ENCODE peak calls at places on chromosomes 5 and 9, in nine cellular contexts. L is GM23248, V is tibial artery, B is foreskin keratinocyte, P is spleen, F is stomach, H is substantia nigra, J is gastrocnemius medialis, R is OCI-LY7. Z is an unnamed sample.

GRCh38 chr5:149128023-149128875 is 13.0 kb upstream of the ABLIM3 start:
- DNase-seq in L (peak), V (no peak), B (peak), P (no peak), F (no peak), H (no peak), J (no peak), R (peak), Z (peak)

GRCh38 chr5:565782-566445 is 41.7 kb upstream of the SLC9A3 start:
- DNase-seq in L (peak), V (no peak), B (peak), P (no peak), F (no peak), H (no peak), J (no peak), R (no peak), Z (peak)

GRCh38 chr9:98810106-98810840 is 2.8 kb downstream of the GALNT12 start:
- DNase-seq in L (peak), V (no peak), B (no peak), P (no peak), F (no peak), H (no peak), J (no peak), R (no peak), Z (no peak)

GRCh38 chr9:91119679-91120078 is 242.0 kb downstream of the AUH start:
- DNase-seq in L (peak), V (no peak), B (peak), P (no peak), F (no peak), H (no peak), J (no peak), R (no peak), Z (no peak)

GRCh38 chr5:118862596-118862995 is 125.8 kb downstream of the DTWD2 start:
- DNase-seq in L (peak), V (no peak), B (peak), P (no peak), F (no peak), H (no peak), J (no peak), R (no peak), Z (no peak)

GRCh38 chr5:33736510-33736909 is 155.3 kb downstream of the ADAMTS12 start:
- DNase-seq in L (peak), V (no peak), B (no peak), P (no peak), F (no peak), H (no peak), J (no peak), R (no peak), Z (peak)

GRCh38 chr5:153476767-153477166 is 13.7 kb upstream of the GRIA1 start:
- DNase-seq in L (peak), V (no peak), B (peak), P (no peak), F (no peak), H (no peak), J (no peak), R (no peak), Z (no peak)

GRCh38 chr5:93438124-93438523 is 142.9 kb downstream of the NR2F1-AS1 start:
- DNase-seq in L (no peak), V (no peak), B (no peak), P (no peak), F (no peak), H (no peak), J (no peak), R (no peak), Z (no peak)

GRCh38 chr9:37030591-37030939 is 3.5 kb downstream of the PAX5 start:
- DNase-seq in L (no peak), V (no peak), B (no peak), P (peak), F (no peak), H (no peak), J (no peak), R (peak), Z (peak)

GRCh38 chr9:124835026-124835501 is 18.2 kb upstream of the WDR38 start:
- DNase-seq in L (peak), V (no peak), B (peak), P (no peak), F (peak), H (peak), J (no peak), R (no peak), Z (no peak)

GRCh38 chr9:133910855-133911514 is 81.1 kb downstream of the VAV2 start:
- DNase-seq in L (no peak), V (no peak), B (peak), P (no peak), F (peak), H (no peak), J (no peak), R (no peak), Z (no peak)

GRCh38 chr5:148632280-148632679 is 22.0 kb downstream of the HTR4 start:
- DNase-seq in L (no peak), V (no peak), B (no peak), P (no peak), F (no peak), H (no peak), J (no peak), R (no peak), Z (no peak)

GRCh38 chr9:21998026-21998425 is 3.4 kb downstream of the CDKN2B-AS1 start:
- DNase-seq in L (no peak), V (no peak), B (no peak), P (no peak), F (no peak), H (no peak), J (no peak), R (no peak), Z (no peak)

GRCh38 chr5:1409386-1410110 is 35.7 kb downstream of the SLC6A3 start:
- DNase-seq in L (peak), V (peak), B (no peak), P (peak), F (no peak), H (no peak), J (no peak), R (peak), Z (peak)

GRCh38 chr5:68839019-68839552 is 254.7 kb upstream of the SLC30A5 start:
- DNase-seq in L (peak), V (peak), B (peak), P (no peak), F (no peak), H (no peak), J (peak), R (no peak), Z (no peak)

GRCh38 chr5:138466900-138467710 is 1.8 kb downstream of the EGR1 start:
- DNase-seq in L (peak), V (no peak), B (no peak), P (peak), F (peak), H (peak), J (no peak), R (no peak), Z (no peak)

GRCh38 chr5:170490381-170490780 is 13.4 kb upstream of the KCNIP1 start:
- DNase-seq in L (no peak), V (no peak), B (no peak), P (no peak), F (no peak), H (no peak), J (no peak), R (no peak), Z (no peak)

GRCh38 chr5:179343021-179343781 is 2.1 kb downstream of the ADAMTS2 start:
- DNase-seq in L (peak), V (no peak), B (peak), P (peak), F (no peak), H (no peak), J (no peak), R (no peak), Z (no peak)

GRCh38 chr9:129278391-129279237 is 100.6 kb upstream of the IER5L start:
- DNase-seq in L (peak), V (peak), B (peak), P (peak), F (peak), H (no peak), J (no peak), R (peak), Z (peak)

GRCh38 chr5:35851282-35851681 is 5.4 kb upstream of the IL7R start:
- DNase-seq in L (peak), V (no peak), B (peak), P (no peak), F (no peak), H (no peak), J (no peak), R (no peak), Z (peak)

GRCh38 chr5:171355302-171355724 is 32.3 kb upstream of the NPM1 start:
- DNase-seq in L (no peak), V (no peak), B (no peak), P (peak), F (no peak), H (no peak), J (no peak), R (no peak), Z (no peak)

GRCh38 chr9:35729700-35730485 is 2.1 kb downstream of the TLN1 start:
- DNase-seq in L (peak), V (peak), B (peak), P (peak), F (peak), H (peak), J (peak), R (peak), Z (peak)

GRCh38 chr9:78121488-78121887 is 89.9 kb upstream of the GNAQ start:
- DNase-seq in L (peak), V (peak), B (peak), P (peak), F (peak), H (peak), J (no peak), R (peak), Z (no peak)

GRCh38 chr9:114046876-114047275 is 31.2 kb downstream of the AMBP start:
- DNase-seq in L (peak), V (no peak), B (peak), P (no peak), F (no peak), H (no peak), J (no peak), R (no peak), Z (peak)

GRCh38 chr9:11328326-11328725 is 715.5 kb upstream of the PTPRD start:
- DNase-seq in L (no peak), V (no peak), B (no peak), P (no peak), F (no peak), H (no peak), J (no peak), R (no peak), Z (no peak)

GRCh38 chr5:120345947-120346346 is 118.2 kb upstream of the PRR16 start:
- DNase-seq in L (no peak), V (no peak), B (no peak), P (no peak), F (no peak), H (no peak), J (no peak), R (no peak), Z (no peak)

GRCh38 chr5:135304352-135305221 is 94.4 kb downstream of the MACROH2A1 start:
- DNase-seq in L (no peak), V (no peak), B (no peak), P (no peak), F (no peak), H (no peak), J (no peak), R (no peak), Z (no peak)

GRCh38 chr9:16769291-16769690 is 101.2 kb downstream of the BNC2 start:
- DNase-seq in L (no peak), V (no peak), B (no peak), P (no peak), F (no peak), H (no peak), J (no peak), R (no peak), Z (no peak)

GRCh38 chr9:17490110-17490509 is 88.8 kb upstream of the SH3GL2 start:
- DNase-seq in L (no peak), V (no peak), B (no peak), P (no peak), F (no peak), H (no peak), J (no peak), R (no peak), Z (no peak)

GRCh38 chr5:98705841-98706240 is 67.6 kb upstream of the RGMB start:
- DNase-seq in L (peak), V (no peak), B (peak), P (no peak), F (no peak), H (no peak), J (no peak), R (no peak), Z (no peak)

GRCh38 chr5:169595172-169595820 is 11.7 kb downstream of the SPDL1 start:
- DNase-seq in L (peak), V (no peak), B (no peak), P (no peak), F (no peak), H (no peak), J (no peak), R (no peak), Z (peak)

GRCh38 chr9:37262410-37262809 is 142.0 kb downstream of the ZCCHC7 start:
- DNase-seq in L (peak), V (no peak), B (peak), P (no peak), F (no peak), H (peak), J (no peak), R (no peak), Z (no peak)

GRCh38 chr5:52989781-52990530 is 804 bp downstream of the ITGA2 start:
- DNase-seq in L (peak), V (peak), B (no peak), P (peak), F (peak), H (peak), J (no peak), R (no peak), Z (peak)

GRCh38 chr5:1510151-1510561 is 13.6 kb downstream of the LPCAT1 start:
- DNase-seq in L (no peak), V (peak), B (no peak), P (peak), F (no peak), H (no peak), J (no peak), R (no peak), Z (peak)

GRCh38 chr5:83436276-83436675 is 35.3 kb upstream of the VCAN start:
- DNase-seq in L (no peak), V (no peak), B (no peak), P (no peak), F (no peak), H (no peak), J (no peak), R (no peak), Z (no peak)

GRCh38 chr5:159463590-159464321 is 133.5 kb upstream of the IL12B start:
- DNase-seq in L (no peak), V (no peak), B (peak), P (no peak), F (no peak), H (no peak), J (no peak), R (no peak), Z (no peak)

GRCh38 chr9:126915846-126916543 is 1.4 kb downstream of the RALGPS1 start:
- DNase-seq in L (no peak), V (no peak), B (peak), P (peak), F (no peak), H (no peak), J (no peak), R (no peak), Z (peak)

GRCh38 chr9:126916909-126917308 is 2.3 kb downstream of the RALGPS1 start:
- DNase-seq in L (no peak), V (no peak), B (no peak), P (peak), F (no peak), H (no peak), J (no peak), R (peak), Z (peak)

GRCh38 chr9:126915281-126915816 is 767 bp downstream of the RALGPS1 start:
- DNase-seq in L (peak), V (no peak), B (no peak), P (peak), F (peak), H (peak), J (no peak), R (peak), Z (no peak)

GRCh38 chr9:126914458-126915280 is at the start of gene RALGPS1:
- DNase-seq in L (peak), V (peak), B (peak), P (peak), F (peak), H (peak), J (peak), R (peak), Z (peak)

DNA sequence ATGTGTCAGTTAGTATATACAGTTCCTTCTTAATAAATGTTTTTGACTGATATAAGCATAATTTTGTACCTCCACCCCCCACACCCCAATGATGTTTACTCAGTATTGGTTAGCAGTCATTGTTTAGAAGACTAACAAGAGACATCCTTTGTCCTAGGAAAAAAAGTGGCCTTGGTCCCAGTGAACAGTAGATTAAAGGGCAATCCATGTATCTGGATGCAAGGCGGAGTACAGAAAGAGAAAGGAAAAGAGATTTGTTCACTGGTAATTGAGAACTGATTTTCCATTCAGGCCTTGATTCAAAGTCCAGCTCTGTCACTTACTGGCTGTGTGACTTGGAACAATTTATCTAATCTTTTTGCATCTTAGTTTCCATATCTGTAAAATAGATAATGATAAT is 4.6 kb downstream of the RALGPS1 start:
- DNase-seq in L (no peak), V (no peak), B (no peak), P (no peak), F (no peak), H (no peak), J (no peak), R (no peak), Z (no peak)
- H3K27ac ChIP-seq in L (no peak), V (no peak), B (no peak), P (no peak), F (no peak), H (peak), J (no peak), R (no peak), Z (no peak)

DNA sequence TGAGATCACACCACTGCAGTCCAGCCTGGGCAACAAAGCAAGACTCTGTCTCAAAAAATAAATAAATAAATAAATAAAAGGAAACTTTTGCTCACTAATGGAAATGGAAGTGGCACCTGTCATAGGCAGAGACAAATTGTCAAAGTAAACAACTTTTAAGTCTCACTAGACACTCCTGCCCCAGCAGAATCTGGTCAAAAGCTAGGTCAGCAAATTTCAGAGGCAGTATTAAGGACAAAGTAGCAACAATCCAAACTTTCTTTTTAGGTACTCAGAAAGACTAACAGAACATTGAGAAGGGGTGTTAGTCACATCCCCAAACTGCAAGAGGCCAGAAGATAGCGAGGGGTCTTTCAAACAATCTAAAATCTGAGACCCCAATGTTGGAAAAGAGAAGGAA is 101.4 kb upstream of the MSX2 start:
- DNase-seq in L (no peak), V (no peak), B (no peak), P (no peak), F (no peak), H (no peak), J (no peak), R (no peak), Z (no peak)
- H3K27ac ChIP-seq in L (no peak), V (no peak), B (no peak), P (no peak), F (no peak), H (no peak), J (no peak), R (no peak), Z (no peak)

GRCh38 chr9:131387394-131387793 is 6.5 kb upstream of the PRRC2B start:
- DNase-seq in L (no peak), V (no peak), B (no peak), P (no peak), F (no peak), H (no peak), J (no peak), R (no peak), Z (no peak)

GRCh38 chr9:131385296-131385695 is 8.6 kb upstream of the PRRC2B start:
- DNase-seq in L (no peak), V (no peak), B (no peak), P (no peak), F (no peak), H (no peak), J (no peak), R (no peak), Z (no peak)

GRCh38 chr9:131386258-131386657 is 7.6 kb upstream of the PRRC2B start:
- DNase-seq in L (no peak), V (no peak), B (no peak), P (no peak), F (no peak), H (no peak), J (no peak), R (no peak), Z (no peak)

GRCh38 chr9:131379056-131379455 is 14.8 kb upstream of the PRRC2B start:
- DNase-seq in L (no peak), V (no peak), B (no peak), P (no peak), F (no peak), H (no peak), J (no peak), R (no peak), Z (no peak)

DNA sequence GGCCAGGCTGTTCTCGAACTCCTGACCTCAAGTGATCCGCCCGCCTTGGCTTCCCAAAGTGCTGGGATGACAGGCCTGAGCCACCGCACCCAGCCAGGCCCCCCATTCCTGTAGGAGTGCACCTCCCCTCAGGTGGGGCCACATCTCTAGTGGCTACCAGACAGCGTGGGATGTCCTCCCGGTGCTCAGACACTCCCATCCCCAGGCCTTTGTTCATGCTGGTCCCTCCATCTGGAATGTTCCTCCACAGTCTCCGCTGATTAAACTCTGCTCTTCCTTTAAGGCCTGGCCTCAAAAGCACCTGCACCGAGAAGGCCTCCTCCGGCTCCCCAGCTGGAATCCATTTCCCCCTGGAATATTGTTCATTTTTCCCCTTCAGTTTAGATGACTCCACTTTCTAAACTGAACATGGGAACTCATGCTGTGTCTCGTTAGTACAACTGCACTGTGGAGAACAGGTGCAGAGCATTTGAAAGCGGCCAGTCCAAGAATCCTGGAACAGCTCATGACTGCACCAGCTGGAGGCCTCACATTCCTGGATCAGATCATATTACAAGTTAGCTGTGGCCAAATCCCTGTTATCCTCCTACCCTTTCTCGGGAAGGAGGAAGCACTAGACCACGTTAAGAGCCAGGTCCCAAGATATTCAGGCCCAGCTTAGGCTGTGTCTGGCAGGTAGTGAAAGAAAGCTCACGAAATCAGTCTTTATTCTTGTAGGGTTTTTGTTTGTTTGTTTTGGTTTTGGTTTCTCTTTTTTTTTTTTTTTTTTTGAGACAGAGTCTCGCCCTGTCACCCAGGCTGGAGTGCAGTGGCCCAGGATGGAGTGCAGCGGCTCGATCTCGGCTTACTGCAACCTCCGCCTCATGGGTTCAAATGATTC is 10.8 kb upstream of the PRRC2B start:
- DNase-seq in L (peak), V (no peak), B (peak), P (no peak), F (peak), H (peak), J (peak), R (no peak), Z (peak)
- H3K27ac ChIP-seq in L (no peak), V (no peak), B (no peak), P (no peak), F (peak), H (no peak), J (peak), R (no peak), Z (no peak)

DNA sequence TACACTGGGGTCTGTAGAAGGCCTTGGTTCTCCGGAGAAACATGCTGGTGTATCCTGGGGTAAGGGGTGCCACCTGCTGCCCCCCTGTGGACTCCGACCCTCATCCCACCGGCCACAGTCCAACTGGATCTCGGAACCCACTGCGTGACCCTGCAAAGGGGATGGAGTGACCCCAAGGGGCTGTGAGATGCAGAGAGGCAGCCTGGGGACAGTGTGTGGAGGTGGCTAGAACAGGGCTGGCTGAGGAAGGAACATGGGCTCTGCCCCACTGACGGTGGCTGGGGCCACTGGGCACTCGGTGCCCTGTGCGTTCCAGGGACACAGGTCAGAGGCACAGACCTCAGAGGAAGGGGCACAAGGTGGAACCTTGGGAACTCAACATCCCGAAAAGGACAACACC is 2.3 kb downstream of the NACC2 start:
- DNase-seq in L (no peak), V (no peak), B (no peak), P (no peak), F (no peak), H (no peak), J (no peak), R (no peak), Z (no peak)
- H3K27ac ChIP-seq in L (peak), V (peak), B (no peak), P (no peak), F (peak), H (peak), J (peak), R (no peak), Z (no peak)